ENCODE peak calls at places on chromosomes 13 and 19, in nine cellular contexts. J, D, O, N, X, F, K, W and Z are unnamed samples.

GRCh38 chr19:48746738-48747575 is at the start of gene IZUMO1:
- DNase-seq in W (no peak), F (peak), K (no peak), X (no peak), D (peak), O (no peak), J (peak), N (no peak), Z (peak)

GRCh38 chr13:43085545-43085944 is 62.2 kb downstream of the DNAJC15 start:
- DNase-seq in X (no peak), K (no peak), F (no peak), J (no peak), O (no peak), N (no peak), D (no peak), W (no peak), Z (no peak)

GRCh38 chr19:18340237-18340989 is at the start of gene PGPEP1:
- DNase-seq in W (peak), O (peak), D (no peak), X (peak), F (peak), J (peak), K (peak), N (peak), Z (no peak)

GRCh38 chr13:81184556-81185265 is 843.8 kb upstream of the SPRY2 start:
- DNase-seq in K (no peak), X (peak), N (no peak), J (no peak), D (no peak), F (no peak), W (no peak), O (no peak), Z (no peak)

GRCh38 chr13:51549050-51549449 is 35.2 kb upstream of the WDFY2 start:
- DNase-seq in K (no peak), O (peak), N (no peak), J (no peak), F (no peak), D (no peak), X (no peak), W (no peak), Z (no peak)

GRCh38 chr13:35903075-35903474 is 228.1 kb downstream of the DCLK1 start:
- DNase-seq in K (no peak), N (no peak), D (no peak), F (no peak), X (no peak), J (no peak), W (no peak), O (no peak), Z (no peak)

GRCh38 chr13:89380101-89380500 is 1708.9 kb downstream of the SLITRK5 start:
- DNase-seq in O (peak), F (no peak), D (peak), W (no peak), X (no peak), J (no peak), K (no peak), N (no peak), Z (peak)

GRCh38 chr19:10173527-10173926 is 21.2 kb downstream of the DNMT1 start:
- DNase-seq in F (no peak), O (peak), J (no peak), W (no peak), K (no peak), D (no peak), X (no peak), N (no peak), Z (no peak)

GRCh38 chr13:62377838-62378237 is 962.2 kb upstream of the PCDH20 start:
- DNase-seq in D (no peak), J (no peak), N (no peak), W (no peak), F (no peak), X (no peak), O (no peak), K (no peak), Z (no peak)

DNA sequence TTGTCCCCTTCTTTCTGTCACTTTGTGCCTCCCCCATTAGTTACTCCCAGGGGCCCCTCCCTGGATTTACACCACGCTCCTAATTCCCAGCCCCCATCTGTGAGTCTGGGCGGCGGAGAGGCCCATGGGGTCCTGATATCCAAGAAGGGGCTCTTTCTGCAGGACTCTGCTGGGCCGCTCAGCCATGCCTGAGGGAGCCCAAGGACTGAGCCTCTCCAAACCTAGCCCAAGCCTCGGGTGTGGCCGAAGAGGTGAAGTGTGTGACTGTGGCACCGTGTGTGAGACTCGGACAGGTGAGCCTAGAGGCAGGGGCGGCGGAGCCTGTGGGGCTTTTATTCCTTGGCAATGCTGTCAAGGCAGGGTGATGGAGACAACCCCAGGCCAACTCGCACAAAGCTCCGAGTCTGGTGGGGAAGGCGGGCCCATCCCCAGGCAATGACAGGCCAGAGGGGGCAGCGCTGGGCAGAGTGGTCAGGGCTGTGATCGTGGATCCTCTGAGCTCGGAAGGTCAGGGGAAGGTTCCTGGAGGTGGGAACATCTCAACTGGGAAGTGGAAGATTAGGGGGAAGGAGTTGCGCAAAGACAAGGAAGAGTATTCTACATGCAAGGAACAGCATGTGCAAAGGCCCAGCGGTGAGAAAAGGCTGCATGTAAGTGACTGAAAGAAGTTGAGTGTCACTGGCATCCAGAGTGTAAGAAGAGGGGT is 1.6 kb downstream of the PLEKHG2 start:
- DNase-seq in F (no peak), J (peak), K (no peak), D (no peak), O (peak), W (no peak), N (no peak), X (peak), Z (no peak)
- TF ChIP-seq CTCF in F (no peak), J (no peak), K (no peak), D (peak), O (peak), W (no peak), N (no peak), X (peak), Z (peak)

GRCh38 chr13:20721454-20722357 is 18.2 kb downstream of the IL17D start:
- DNase-seq in D (peak), F (no peak), X (no peak), K (peak), O (peak), N (no peak), J (peak), W (no peak), Z (peak)
- TF ChIP-seq CTCF in D (peak), F (no peak), X (no peak), K (no peak), O (no peak), N (no peak), J (no peak), W (no peak), Z (no peak)

DNA sequence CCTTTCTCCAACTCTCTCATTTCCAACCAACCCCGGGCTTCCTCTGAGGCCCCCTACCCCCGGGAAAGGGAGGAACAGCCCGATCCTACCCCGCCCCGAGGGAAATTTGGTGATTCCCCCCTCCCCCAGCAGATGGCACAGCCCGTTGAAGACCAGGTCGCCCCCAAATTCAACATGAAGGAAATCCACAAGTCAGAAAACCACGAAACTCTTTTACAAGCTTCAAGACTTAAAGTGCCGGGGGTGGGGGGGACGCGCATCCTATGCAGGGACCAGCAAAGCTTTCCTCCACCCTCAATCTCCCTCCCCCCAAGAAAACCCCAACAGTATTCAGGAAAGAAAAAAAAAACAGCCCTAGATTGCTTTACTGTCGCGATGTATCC is 1.8 kb downstream of the TCF3 start:
- DNase-seq in N (peak), J (no peak), X (peak), W (no peak), F (no peak), O (no peak), K (no peak), D (no peak), Z (no peak)
- TF ChIP-seq CTCF in N (no peak), J (no peak), X (no peak), W (no peak), F (peak), O (no peak), K (no peak), D (no peak), Z (no peak)

GRCh38 chr13:33128134-33128533 is 111.9 kb downstream of the KL start:
- DNase-seq in K (no peak), X (no peak), D (no peak), O (no peak), N (no peak), J (no peak), W (no peak), F (no peak), Z (no peak)

GRCh38 chr13:33126909-33127607 is 110.8 kb downstream of the KL start:
- DNase-seq in J (peak), N (no peak), F (no peak), X (no peak), D (no peak), W (no peak), K (peak), O (no peak), Z (no peak)

GRCh38 chr13:33129094-33129832 is 113.0 kb downstream of the KL start:
- DNase-seq in W (no peak), N (no peak), X (no peak), O (no peak), J (no peak), F (no peak), K (peak), D (no peak), Z (no peak)

GRCh38 chr13:33123066-33123940 is 107.1 kb downstream of the KL start:
- DNase-seq in D (peak), X (no peak), O (no peak), K (no peak), W (no peak), J (no peak), N (no peak), F (no peak), Z (no peak)

GRCh38 chr13:33125821-33126570 is 109.8 kb downstream of the KL start:
- DNase-seq in K (no peak), O (peak), F (no peak), X (peak), D (peak), W (no peak), N (no peak), J (no peak), Z (peak)
- TF ChIP-seq CTCF in K (no peak), O (no peak), F (no peak), X (no peak), D (no peak), W (no peak), N (no peak), J (no peak), Z (no peak)

DNA sequence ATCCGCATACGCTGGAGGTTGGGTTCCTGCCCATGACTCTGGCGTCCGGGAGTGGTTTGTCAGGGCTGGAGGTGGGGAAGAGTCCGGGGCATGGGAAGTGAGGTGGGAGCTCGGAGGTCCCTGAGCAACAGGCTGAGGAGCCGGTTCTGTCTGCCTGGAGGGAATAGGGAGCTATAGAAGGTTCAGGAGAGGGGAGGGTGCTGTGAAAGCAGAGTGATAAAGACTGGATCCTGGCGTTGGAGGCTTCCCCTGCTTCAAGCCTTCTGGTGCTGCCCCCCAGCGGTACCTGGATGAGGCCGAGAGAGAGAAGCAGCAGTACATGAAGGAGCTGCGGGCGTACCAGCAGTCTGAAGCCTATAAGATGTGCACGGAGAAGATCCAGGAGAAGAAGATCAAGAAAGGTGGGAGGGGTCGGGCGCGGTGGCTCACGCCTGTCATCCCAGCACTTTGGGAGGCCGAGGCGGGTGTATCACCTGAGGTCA is 2.6 kb downstream of the HMG20B start:
- DNase-seq in N (peak), K (no peak), X (no peak), F (no peak), J (peak), W (no peak), D (no peak), O (peak), Z (no peak)
- TF ChIP-seq CTCF in N (no peak), K (no peak), X (no peak), F (peak), J (no peak), W (no peak), D (peak), O (no peak), Z (peak)

DNA sequence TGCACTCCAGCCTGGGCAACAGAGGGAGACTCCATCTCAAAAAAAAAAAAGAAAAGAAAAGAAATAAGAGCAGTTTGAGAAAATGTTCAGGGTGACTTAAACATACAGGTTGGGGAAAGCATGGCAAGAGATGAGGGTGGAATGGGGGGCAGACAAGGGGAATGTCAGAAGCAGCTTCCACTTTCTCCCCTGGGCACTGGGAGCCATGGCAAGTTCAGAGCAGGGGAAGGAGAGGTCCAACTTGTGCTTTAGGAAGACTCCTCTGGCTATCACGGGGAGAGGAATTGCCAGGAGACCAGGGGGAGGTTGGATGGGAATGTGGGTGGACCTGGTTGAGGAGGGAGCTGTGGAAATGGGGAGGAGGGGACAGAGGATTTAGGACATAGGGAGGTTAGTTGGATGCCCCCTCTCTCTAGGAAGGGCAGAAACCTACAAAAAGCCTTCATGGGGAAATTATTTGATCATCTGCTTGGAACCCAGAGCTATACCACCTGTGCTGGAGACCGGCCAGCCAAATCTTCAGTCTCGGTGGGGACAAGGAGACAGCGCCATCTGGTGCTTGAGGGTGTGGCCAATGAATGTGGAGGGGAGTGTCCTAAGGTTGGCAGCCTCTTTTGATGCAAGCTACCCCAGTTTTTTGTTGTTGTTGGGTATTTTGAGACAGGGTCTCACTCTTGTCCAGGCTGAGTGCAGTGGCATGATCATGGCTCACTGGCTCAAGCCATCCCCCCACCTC is 7.3 kb upstream of the STRN4 start:
- DNase-seq in D (no peak), N (peak), F (peak), X (no peak), O (peak), K (peak), W (no peak), J (peak), Z (no peak)
- TF ChIP-seq CTCF in D (peak), N (peak), F (peak), X (peak), O (no peak), K (peak), W (peak), J (no peak), Z (peak)

DNA sequence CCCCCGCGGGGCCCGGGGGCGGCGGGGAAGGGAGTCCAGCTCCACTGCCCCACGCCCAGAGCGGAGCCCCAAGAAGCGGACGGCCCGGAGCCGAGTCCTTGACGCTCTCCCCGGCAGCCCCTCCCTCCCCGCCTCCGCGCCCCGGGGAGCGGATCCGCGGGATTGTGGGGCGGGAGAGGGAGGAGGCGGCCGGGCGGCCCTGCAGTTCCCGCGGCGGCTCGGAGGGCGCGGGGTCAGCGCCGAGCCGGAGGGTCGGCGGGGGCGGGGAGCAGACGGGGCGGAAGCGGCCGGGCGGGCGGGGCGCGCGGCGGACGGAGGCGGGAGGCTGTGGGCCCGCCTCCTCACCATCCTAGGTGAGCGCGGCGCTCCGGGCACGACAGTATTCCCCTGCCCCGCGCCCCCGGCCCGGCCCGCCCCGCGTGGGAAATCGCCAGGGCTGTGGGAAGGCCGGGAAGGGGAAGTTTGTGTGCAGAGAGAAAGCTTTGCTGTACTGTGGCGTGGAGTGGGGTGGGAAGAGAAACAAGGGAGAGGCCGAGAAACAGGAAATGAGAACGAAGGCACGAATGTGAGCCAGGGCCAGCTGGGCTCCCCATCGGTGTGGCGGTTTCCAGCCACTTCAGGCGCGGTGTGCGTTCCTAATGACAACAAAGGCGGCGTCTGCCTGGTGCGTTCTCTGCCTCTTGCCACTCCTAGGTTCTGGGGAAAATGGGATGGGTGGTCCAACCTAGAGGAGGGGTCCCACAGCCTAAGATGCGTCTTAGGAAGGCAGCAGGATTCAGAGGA is 1.3 kb upstream of the KLF12 start:
- DNase-seq in D (no peak), J (peak), W (peak), F (peak), X (peak), O (peak), N (peak), K (peak), Z (no peak)
- TF ChIP-seq CTCF in D (no peak), J (no peak), W (no peak), F (no peak), X (no peak), O (no peak), N (no peak), K (no peak), Z (no peak)

DNA sequence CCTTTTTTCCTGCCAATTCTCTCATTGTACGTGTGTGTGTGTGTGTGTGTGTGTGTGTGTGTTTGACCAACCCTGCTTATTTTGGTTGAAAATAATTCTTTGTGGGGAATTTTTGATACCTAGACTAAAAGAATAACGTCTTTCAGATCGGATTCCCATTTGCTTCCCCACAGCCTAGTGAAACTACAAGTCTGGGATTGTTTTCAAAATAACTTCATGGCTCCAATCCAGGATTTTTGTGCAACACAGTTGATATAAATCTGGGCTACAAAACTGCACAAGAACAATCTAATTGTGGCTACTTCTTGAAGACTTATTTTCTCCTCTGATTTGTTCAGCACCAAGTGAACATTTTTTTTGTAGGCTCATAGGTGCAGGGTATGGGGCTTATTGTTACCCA is 332.8 kb upstream of the MIR17HG start:
- DNase-seq in F (no peak), X (no peak), O (no peak), J (no peak), D (peak), W (no peak), N (no peak), K (no peak), Z (no peak)
- TF ChIP-seq CTCF in F (no peak), X (no peak), O (no peak), J (no peak), D (no peak), W (no peak), N (no peak), K (no peak), Z (no peak)